ENCODE peak calls at places on chromosomes 2 and 18, in six cellular contexts. T is GM23248, B is HCT116, N is neural progenitor cell, Z is PC-3, D is SK-N-SH. S is an unnamed sample.

GRCh38 chr2:64065516-64065915 is 46.3 kb upstream of the VPS54 start:
- DNase-seq in T (no peak), B (no peak), N (no peak), Z (no peak), D (no peak), S (no peak)

GRCh38 chr2:198945496-198945895 is 512.2 kb downstream of the SATB2 start:
- DNase-seq in T (no peak), B (no peak), N (no peak), Z (no peak), D (no peak), S (no peak)

GRCh38 chr2:203018181-203018580 is 3.5 kb downstream of the NBEAL1 start:
- DNase-seq in T (peak; percentile 41), B (no peak), N (no peak), Z (no peak), D (no peak), S (peak; percentile 25)

GRCh38 chr2:59182249-59182648 is 941.1 kb upstream of the FANCL start:
- DNase-seq in T (peak; percentile 46), B (no peak), N (peak; percentile 78), Z (peak; percentile 35), D (peak; percentile 52), S (no peak)

GRCh38 chr2:48419884-48420511 is 110.0 kb upstream of the STON1 start:
- DNase-seq in T (peak; percentile 9), B (no peak), N (no peak), Z (no peak), D (no peak), S (no peak)

GRCh38 chr18:35407871-35408481 is 30.8 kb upstream of the ZNF396 start:
- DNase-seq in T (peak; percentile 82), B (peak; percentile 63), N (peak; percentile 80), Z (peak; percentile 64), D (peak; percentile 62), S (peak; percentile 66)

GRCh38 chr18:79642626-79643025 is 37.0 kb upstream of the CTDP1 start:
- DNase-seq in T (no peak), B (no peak), N (no peak), Z (no peak), D (no peak), S (no peak)

GRCh38 chr18:10094608-10095137 is 180.9 kb downstream of the VAPA start:
- DNase-seq in T (peak; percentile 22), B (no peak), N (no peak), Z (peak; percentile 55), D (no peak), S (no peak)

GRCh38 chr18:26091047-26091630 is 726 bp upstream of the SS18 start:
- DNase-seq in T (peak; percentile 90), B (peak; percentile 58), N (no peak), Z (no peak), D (no peak), S (peak; percentile 78)

GRCh38 chr2:238164906-238165287 is 6.1 kb downstream of the ERFE start:
- DNase-seq in T (no peak), B (no peak), N (no peak), Z (no peak), D (peak; percentile 21), S (no peak)

GRCh38 chr2:146004470-146004869 is 1484.6 kb upstream of the ZEB2 start:
- DNase-seq in T (peak; percentile 28), B (no peak), N (no peak), Z (peak; percentile 88), D (no peak), S (no peak)

GRCh38 chr2:27291865-27292264 is 9.6 kb downstream of the TRIM54 start:
- DNase-seq in T (no peak), B (no peak), N (peak; percentile 53), Z (peak; percentile 48), D (no peak), S (no peak)

GRCh38 chr2:94762600-94762999 is 108.6 kb upstream of the TEKT4 start:
- DNase-seq in T (peak; percentile 5), B (no peak), N (no peak), Z (peak; percentile 34), D (no peak), S (no peak)

GRCh38 chr2:171389325-171389724 is 44.5 kb downstream of the METTL8 start:
- DNase-seq in T (no peak), B (no peak), N (no peak), Z (no peak), D (no peak), S (no peak)

GRCh38 chr18:23856466-23857175 is 157.9 kb upstream of the TTC39C start:
- DNase-seq in T (no peak), B (peak; percentile 32), N (no peak), Z (peak; percentile 58), D (no peak), S (no peak)

GRCh38 chr18:45733535-45733934 is 9.6 kb downstream of the SLC14A1 start:
- DNase-seq in T (no peak), B (no peak), N (peak; percentile 15), Z (no peak), D (no peak), S (no peak)

GRCh38 chr2:231258696-231259095 is 60.3 kb downstream of the ARMC9 start:
- DNase-seq in T (no peak), B (no peak), N (no peak), Z (no peak), D (no peak), S (no peak)

GRCh38 chr2:226426292-226426736 is 373.3 kb downstream of the IRS1 start:
- DNase-seq in T (peak; percentile 90), B (no peak), N (no peak), Z (peak; percentile 97), D (no peak), S (no peak)

GRCh38 chr2:59032469-59032868 is 791.3 kb upstream of the FANCL start:
- DNase-seq in T (no peak), B (no peak), N (no peak), Z (no peak), D (no peak), S (no peak)

GRCh38 chr2:192500550-192501200 is 305.9 kb upstream of the TMEFF2 start:
- DNase-seq in T (peak; percentile 93), B (peak; percentile 66), N (no peak), Z (peak; percentile 90), D (no peak), S (no peak)
- H3K9ac ChIP-seq in T (no peak overlapping the region), B (no peak overlapping the region), N (no peak overlapping the region), Z (no peak overlapping the region), D (no peak overlapping the region), S (no peak overlapping the region)

GRCh38 chr2:10332402-10333246 is 29.9 kb downstream of the HPCAL1 start:
- DNase-seq in T (no peak), B (no peak), N (peak; percentile 54), Z (no peak), D (no peak), S (no peak)
- H3K4me2 ChIP-seq in T (no peak overlapping the region), B (peak overlapping the region; percentile 84), N (peak overlapping the region; percentile 41), Z (no peak overlapping the region), D (no peak overlapping the region), S (no peak overlapping the region)

GRCh38 chr18:73647391-73647790 is 500.2 kb downstream of the FBXO15 start:
- DNase-seq in T (peak; percentile 10), B (no peak), N (no peak), Z (no peak), D (no peak), S (no peak)

GRCh38 chr18:73646772-73647171 is 500.9 kb downstream of the FBXO15 start:
- DNase-seq in T (peak; percentile 64), B (no peak), N (no peak), Z (peak; percentile 85), D (no peak), S (no peak)

GRCh38 chr18:73646196-73646595 is 501.4 kb downstream of the FBXO15 start:
- DNase-seq in T (no peak), B (no peak), N (no peak), Z (peak; percentile 40), D (no peak), S (no peak)

GRCh38 chr18:73639788-73640187 is 507.8 kb downstream of the FBXO15 start:
- DNase-seq in T (no peak), B (no peak), N (no peak), Z (no peak), D (no peak), S (no peak)

GRCh38 chr18:73645175-73645715 is 502.4 kb downstream of the FBXO15 start:
- DNase-seq in T (peak; percentile 38), B (no peak), N (no peak), Z (peak; percentile 30), D (no peak), S (no peak)
- TF ChIP-seq EZH2phosphoT487 in T (no peak), B (no peak), N (no peak), Z (no peak), D (no peak), S (no peak)

GRCh38 chr18:3468833-3469232 is 18.9 kb downstream of the TGIF1 start:
- DNase-seq in T (no peak), B (no peak), N (no peak), Z (no peak), D (no peak), S (no peak)

GRCh38 chr18:3468066-3468705 is 18.2 kb downstream of the TGIF1 start:
- DNase-seq in T (no peak), B (no peak), N (no peak), Z (no peak), D (no peak), S (no peak)

GRCh38 chr18:3463052-3463451 is 13.1 kb downstream of the TGIF1 start:
- DNase-seq in T (peak; percentile 79), B (no peak), N (no peak), Z (no peak), D (no peak), S (no peak)

GRCh38 chr18:3466872-3467271 is 16.9 kb downstream of the TGIF1 start:
- DNase-seq in T (no peak), B (no peak), N (peak; percentile 30), Z (no peak), D (no peak), S (no peak)

DNA sequence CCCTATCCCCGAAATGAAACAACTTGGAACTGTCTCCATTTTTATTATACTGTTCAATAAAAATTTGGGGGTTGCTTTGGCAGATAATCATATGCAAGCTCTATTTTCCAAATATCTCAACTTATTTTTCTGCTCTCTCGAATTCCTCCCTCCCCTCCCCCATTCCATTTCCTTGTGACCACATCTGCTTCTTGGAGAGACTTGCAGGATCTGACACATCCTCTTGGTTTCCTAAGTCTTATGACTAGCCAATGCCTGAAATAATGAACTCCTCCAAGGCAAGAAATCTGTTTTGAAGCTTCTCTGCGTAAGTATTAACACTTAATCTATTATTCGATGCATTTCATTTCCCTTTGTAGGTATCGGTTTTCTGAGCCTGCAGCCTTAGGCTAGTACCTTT is 16.1 kb downstream of the TGIF1 start:
- DNase-seq in T (peak; percentile 92), B (no peak), N (no peak), Z (peak; percentile 74), D (no peak), S (no peak)
- H3K9ac ChIP-seq in T (peak overlapping the region; percentile 25), B (no peak overlapping the region), N (no peak overlapping the region), Z (peak overlapping the region; percentile 4), D (no peak overlapping the region), S (no peak overlapping the region)

GRCh38 chr18:59877366-59877765 is 22.4 kb upstream of the PMAIP1 start:
- DNase-seq in T (no peak), B (no peak), N (no peak), Z (no peak), D (no peak), S (no peak)
- H3K4me2 ChIP-seq in T (no peak overlapping the region), B (no peak overlapping the region), N (no peak overlapping the region), Z (no peak overlapping the region), D (no peak overlapping the region), S (no peak overlapping the region)

GRCh38 chr18:62288669-62289016 is 36.5 kb upstream of the TNFRSF11A start:
- DNase-seq in T (no peak), B (no peak), N (no peak), Z (no peak), D (no peak), S (no peak)
- TF ChIP-seq EZH2phosphoT487 in T (no peak), B (no peak), N (no peak), Z (no peak), D (no peak), S (no peak)

S was measured in MM.1S.